ENCODE peak calls at places on chromosome 14, in five cellular contexts. O, V, S, X and D are unnamed samples.

GRCh38 chr14:92704036-92704804 is 44.2 kb downstream of the LGMN start:
- DNase-seq in X (no peak), O (no peak), V (no peak), S (no peak), D (no peak)

GRCh38 chr14:69663322-69663686 is 51.9 kb downstream of the SUSD6 start:
- DNase-seq in S (no peak), O (no peak), V (no peak), X (no peak), D (no peak)

GRCh38 chr14:63088865-63089264 is 43.6 kb upstream of the KCNH5 start:
- DNase-seq in X (no peak), S (no peak), O (no peak), V (no peak), D (no peak)

GRCh38 chr14:22939684-22940083 is 10.5 kb upstream of the PRMT5 start:
- DNase-seq in V (no peak), S (no peak), X (no peak), O (no peak), D (no peak)

GRCh38 chr14:52902971-52903385 is 47.9 kb downstream of the FERMT2 start:
- DNase-seq in O (no peak), V (no peak), X (no peak), S (no peak), D (no peak)

GRCh38 chr14:64848239-64848638 is 31.5 kb downstream of the SPTB start:
- DNase-seq in V (no peak), S (no peak), X (no peak), O (no peak), D (no peak)

GRCh38 chr14:68544150-68544892 is 248.5 kb downstream of the ZFP36L1 start:
- DNase-seq in O (peak; percentile 66), S (peak; percentile 86), V (no peak), X (no peak), D (no peak)

GRCh38 chr14:96081767-96082400 is 42.7 kb downstream of the C14orf132 start:
- DNase-seq in O (no peak), V (no peak), X (no peak), S (no peak), D (no peak)

GRCh38 chr14:89378119-89378518 is 38.9 kb downstream of the FOXN3 start:
- DNase-seq in O (no peak), X (no peak), V (no peak), S (no peak), D (no peak)

GRCh38 chr14:92153581-92153980 is 31.8 kb downstream of the CPSF2 start:
- DNase-seq in O (no peak), X (no peak), S (no peak), V (no peak), D (no peak)

GRCh38 chr14:33545696-33546095 is 405.2 kb downstream of the EGLN3 start:
- DNase-seq in O (no peak), S (no peak), V (no peak), X (no peak), D (no peak)

GRCh38 chr14:51653096-51653814 is 1.5 kb downstream of the FRMD6 start:
- DNase-seq in S (no peak), O (no peak), X (peak; percentile 65), V (no peak), D (no peak)

GRCh38 chr14:58430156-58430555 is 2.6 kb downstream of the KIAA0586 start:
- DNase-seq in S (no peak), X (no peak), V (no peak), O (no peak), D (no peak)

GRCh38 chr14:78519863-78520262 is 349.7 kb downstream of the NRXN3 start:
- DNase-seq in V (no peak), X (no peak), O (no peak), S (no peak), D (no peak)

GRCh38 chr14:36279306-36280244 is 40.9 kb downstream of the MBIP start:
- DNase-seq in O (no peak), S (no peak), V (no peak), X (no peak), D (no peak)
- H3K27ac ChIP-seq in O (no peak overlapping the region), S (no peak overlapping the region), V (no peak overlapping the region), X (no peak overlapping the region), D (no peak overlapping the region)

DNA sequence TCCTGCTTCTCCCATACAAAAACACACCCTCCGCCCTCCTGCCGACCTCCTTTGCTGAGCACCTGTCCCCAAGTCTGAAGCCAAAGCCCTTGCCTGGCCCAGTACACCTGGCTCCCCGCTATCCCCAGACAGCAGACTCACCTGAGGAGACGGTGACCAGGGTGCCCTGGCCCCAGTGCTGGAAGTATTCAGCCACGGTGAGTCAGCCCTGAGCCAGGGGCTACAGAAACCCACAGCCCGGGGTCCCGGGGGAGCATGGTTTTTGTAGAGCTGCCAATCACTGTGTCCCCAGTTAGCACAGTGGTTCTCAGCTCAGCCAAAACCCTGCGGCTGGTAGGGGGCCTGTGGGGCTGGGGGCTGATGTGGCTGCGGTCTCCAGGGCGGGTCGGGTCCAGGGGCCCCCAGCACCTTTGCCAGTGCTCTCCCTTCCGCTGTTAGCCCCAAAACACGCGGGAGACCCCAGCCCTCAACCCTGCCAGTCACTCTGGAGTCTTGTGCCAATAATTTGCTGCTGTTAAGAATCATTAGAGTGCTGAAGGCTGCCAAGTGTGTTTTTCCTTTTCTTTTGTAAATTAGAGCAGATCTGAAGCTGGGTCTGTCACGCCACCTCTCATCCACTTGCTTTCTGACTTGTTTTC is 339.0 kb downstream of the TMEM121 start:
- DNase-seq in S (no peak), O (no peak), V (peak; percentile 10), X (no peak), D (no peak)
- H3K9me3 ChIP-seq in S (no peaks in the 10 kb centered on the region), O (no peaks in the 10 kb centered on the region), V (no peaks in the 10 kb centered on the region), X (no peaks in the 10 kb centered on the region), D (no peaks in the 10 kb centered on the region)

GRCh38 chr14:101838476-101838875 is 77.0 kb downstream of the PPP2R5C start:
- DNase-seq in O (no peak), S (no peak), X (no peak), V (no peak), D (no peak)
- H3K27ac ChIP-seq in O (no peak overlapping the region), S (no peak overlapping the region), X (no peak overlapping the region), V (no peak overlapping the region), D (no peak overlapping the region)

GRCh38 chr14:79920180-79920579 is 291.1 kb downstream of the DIO2 start:
- DNase-seq in X (no peak), O (no peak), V (no peak), S (no peak), D (no peak)

GRCh38 chr14:79911762-79912161 is 299.5 kb downstream of the DIO2 start:
- DNase-seq in S (no peak), X (no peak), V (no peak), O (no peak), D (no peak)

GRCh38 chr14:79915411-79915810 is 295.9 kb downstream of the DIO2 start:
- DNase-seq in O (no peak), X (no peak), S (no peak), V (no peak), D (no peak)

GRCh38 chr14:79914595-79914994 is 296.7 kb downstream of the DIO2 start:
- DNase-seq in X (no peak), V (no peak), O (no peak), S (no peak), D (no peak)

DNA sequence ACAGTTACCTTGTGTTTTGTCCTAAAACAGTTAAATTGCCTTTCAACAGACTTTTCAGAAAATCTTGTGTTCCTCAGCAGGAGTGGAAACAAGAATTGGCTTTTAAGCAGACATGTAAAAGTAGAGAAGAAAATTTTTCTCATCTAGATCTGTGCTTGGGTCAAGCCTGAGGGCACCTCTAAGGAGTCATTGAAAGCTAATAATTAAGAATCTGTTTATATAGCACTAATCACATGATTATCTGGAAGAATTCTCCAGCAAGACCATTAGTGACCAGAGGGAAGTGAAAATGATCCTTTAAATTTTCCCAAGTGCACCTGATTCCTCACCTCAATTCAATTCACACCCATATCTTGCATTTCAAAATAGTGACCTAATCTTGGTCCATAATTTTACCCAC is 295.0 kb downstream of the DIO2 start:
- DNase-seq in V (no peak), X (no peak), S (no peak), O (no peak), D (no peak)
- H3K9me3 ChIP-seq in V (no peaks in the 10 kb centered on the region), X (no peaks in the 10 kb centered on the region), S (no peaks in the 10 kb centered on the region), O (no peaks in the 10 kb centered on the region), D (no peaks in the 10 kb centered on the region)

GRCh38 chr14:105195533-105196227 is 14.6 kb upstream of the NUDT14 start:
- DNase-seq in O (no peak), S (no peak), X (no peak), V (no peak), D (no peak)
- H3K27ac ChIP-seq in O (peak overlapping the region; percentile 50), S (no peak overlapping the region), X (no peak overlapping the region), V (peak overlapping the region; percentile 51), D (peak overlapping the region; percentile 58)

DNA sequence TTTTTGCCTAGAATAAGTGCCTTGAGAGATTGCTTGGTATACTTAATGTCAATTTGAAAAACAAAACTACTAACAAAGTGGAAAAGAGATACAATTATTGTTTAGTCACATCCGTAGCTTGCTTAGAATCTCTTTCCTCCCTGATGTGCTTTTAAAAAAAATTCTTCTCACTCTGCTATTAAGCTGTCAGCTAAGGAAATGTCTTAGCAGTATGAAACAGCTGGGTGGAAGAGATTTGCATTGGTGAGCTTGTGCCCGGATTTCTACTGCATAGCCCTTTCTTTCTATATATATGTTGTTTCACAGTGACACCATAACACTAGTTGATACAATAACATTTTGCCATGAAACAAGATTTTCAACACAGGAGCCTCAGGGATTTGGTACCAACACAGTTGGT is 229.4 kb upstream of the RGS6 start:
- DNase-seq in X (no peak), V (no peak), O (no peak), S (no peak), D (no peak)
- H3K9me3 ChIP-seq in X (no peaks in the 10 kb centered on the region), V (no peaks in the 10 kb centered on the region), O (no peaks in the 10 kb centered on the region), S (no peaks in the 10 kb centered on the region), D (no peaks in the 10 kb centered on the region)

GRCh38 chr14:35367056-35367372 is 37.5 kb downstream of the NFKBIA start:
- DNase-seq in O (no peak), S (no peak), X (no peak), V (no peak), D (no peak)
- H3K27ac ChIP-seq in O (no peak overlapping the region), S (peak overlapping the region; percentile 26), X (no peak overlapping the region), V (no peak overlapping the region), D (peak overlapping the region; percentile 17)

GRCh38 chr14:105871590-105871989 is 345.2 kb downstream of the TMEM121 start:
- DNase-seq in V (no peak), X (no peak), O (no peak), S (no peak), D (no peak)
- H3K9me3 ChIP-seq in V (no peaks in the 10 kb centered on the region), X (no peaks in the 10 kb centered on the region), O (no peaks in the 10 kb centered on the region), S (no peaks in the 10 kb centered on the region), D (no peaks in the 10 kb centered on the region)